ENCODE peak calls at places on chromosomes 11 and 22, in ten cellular contexts. U is Calu3; P is left kidney; Y is RWPE1; H is right atrium auricular region; I is stimulated activated CD8-positive, alpha-beta memory T cell treated with anti-CD3 and anti-CD28 coated beads, Interleukin-15, amount 100 ng/mL, for 1 hour; W is activated naive CD8-positive, alpha-beta T cell treated with anti-CD3 and anti-CD28 coated beads, Interleukin-2, amount 50 U/mL, for 24 hours; E is ascending aorta; T is M059J; V is HCEC 1CT. Q is an unnamed sample.

GRCh38 chr11:33040127-33040861 is 922 bp downstream of the TCP11L1 start:
- DNase-seq in U (no peak), P (peak; percentile 65), Y (peak; percentile 49), H (no peak), I (no peak), W (peak; percentile 53), E (no peak), T (peak; percentile 52), V (no peak), Q (no peak)

GRCh38 chr11:78384231-78384630 is 33.4 kb downstream of the GAB2 start:
- DNase-seq in U (no peak), P (no peak), Y (no peak), H (no peak), I (no peak), W (no peak), E (no peak), T (no peak), V (no peak), Q (no peak)

GRCh38 chr11:57800444-57801184 is 39.0 kb downstream of the CTNND1 start:
- DNase-seq in U (peak; percentile 40), P (peak; percentile 81), Y (peak; percentile 79), H (no peak), I (no peak), W (no peak), E (no peak), T (peak; percentile 76), V (peak; percentile 73), Q (peak; percentile 95)

GRCh38 chr11:128709402-128709801 is 15.5 kb downstream of the FLI1 start:
- DNase-seq in U (peak; percentile 37), P (peak; percentile 23), Y (peak; percentile 63), H (peak; percentile 61), I (no peak), W (no peak), E (no peak), T (peak; percentile 96), V (peak; percentile 84), Q (no peak)

GRCh38 chr11:118914178-118914918 is 11.4 kb downstream of the BCL9L start:
- DNase-seq in U (peak; percentile 78), P (peak; percentile 64), Y (no peak), H (no peak), I (no peak), W (peak; percentile 77), E (peak; percentile 83), T (peak; percentile 71), V (no peak), Q (peak; percentile 87)

GRCh38 chr11:850777-851762 is 8.4 kb downstream of the TSPAN4 start:
- DNase-seq in U (no peak), P (peak; percentile 75), Y (no peak), H (no peak), I (no peak), W (no peak), E (no peak), T (no peak), V (no peak), Q (no peak)

GRCh38 chr11:94171693-94172440 is 43.2 kb downstream of the PANX1 start:
- DNase-seq in U (peak; percentile 30), P (peak; percentile 49), Y (peak; percentile 25), H (no peak), I (no peak), W (peak; percentile 54), E (no peak), T (peak; percentile 56), V (peak; percentile 57), Q (peak; percentile 73)

GRCh38 chr11:63142459-63142858 is 1.6 kb downstream of the SLC22A24 start:
- DNase-seq in U (no peak), P (no peak), Y (no peak), H (no peak), I (no peak), W (no peak), E (no peak), T (no peak), V (peak; percentile 23), Q (no peak)

GRCh38 chr11:71131861-71132260 is 120.5 kb downstream of the SHANK2 start:
- DNase-seq in U (no peak), P (no peak), Y (no peak), H (no peak), I (no peak), W (no peak), E (no peak), T (no peak), V (no peak), Q (no peak)

GRCh38 chr22:46049726-46050450 is 72.9 kb upstream of the WNT7B start:
- DNase-seq in U (no peak), P (no peak), Y (no peak), H (no peak), I (no peak), W (no peak), E (peak; percentile 58), T (no peak), V (no peak), Q (no peak)

GRCh38 chr11:75673977-75674582 is 5.2 kb upstream of the MAP6 start:
- DNase-seq in U (no peak), P (no peak), Y (peak; percentile 48), H (no peak), I (no peak), W (peak; percentile 18), E (no peak), T (peak; percentile 77), V (peak; percentile 3), Q (peak; percentile 32)

GRCh38 chr11:12746593-12747097 is 72.4 kb downstream of the TEAD1 start:
- DNase-seq in U (peak; percentile 81), P (peak; percentile 98), Y (peak; percentile 82), H (no peak), I (no peak), W (no peak), E (peak; percentile 68), T (peak; percentile 94), V (peak; percentile 49), Q (peak; percentile 74)

Q was measured in HT-29.